ENCODE peak calls at places on chromosomes 1 and 21, in six cellular contexts. K is psoas muscle, S is A673, V is bronchial epithelial cell, F is dorsolateral prefrontal cortex, X is breast epithelium. C is an unnamed sample.

GRCh38 chr1:192476802-192477298 is 98.7 kb upstream of the RGS1 start:
- DNase-seq in K (no peak), S (peak), V (peak), F (peak), X (no peak), C (no peak)

GRCh38 chr1:67847466-67847865 is 14.2 kb upstream of the GNG12 start:
- DNase-seq in K (no peak), S (no peak), V (peak), F (no peak), X (no peak), C (no peak)

GRCh38 chr1:184387871-184388670 is 1.2 kb downstream of the C1orf21 start:
- DNase-seq in K (no peak), S (peak), V (peak), F (peak), X (peak), C (no peak)

GRCh38 chr21:42578034-42578433 is 64.4 kb downstream of the SLC37A1 start:
- DNase-seq in K (no peak), S (no peak), V (no peak), F (no peak), X (no peak), C (no peak)

GRCh38 chr1:229582011-229582694 is 23.6 kb upstream of the ABCB10 start:
- DNase-seq in K (peak), S (no peak), V (peak), F (peak), X (peak), C (no peak)

GRCh38 chr1:151720974-151721787 is at the start of gene RIIAD1:
- DNase-seq in K (no peak), S (peak), V (no peak), F (no peak), X (no peak), C (no peak)

GRCh38 chr1:52552236-52552504 is 722 bp downstream of the TUT4 start:
- DNase-seq in K (peak), S (peak), V (peak), F (peak), X (peak), C (peak)

GRCh38 chr1:111507411-111508201 is 4.2 kb upstream of the ADORA3 start:
- DNase-seq in K (peak), S (no peak), V (peak), F (no peak), X (peak), C (peak)

GRCh38 chr1:165893507-165893906 is 66.1 kb downstream of the UCK2 start:
- DNase-seq in K (no peak), S (no peak), V (peak), F (no peak), X (no peak), C (no peak)

GRCh38 chr1:112991721-112992120 is 35.7 kb upstream of the SLC16A1 start:
- DNase-seq in K (no peak), S (peak), V (peak), F (no peak), X (no peak), C (no peak)

GRCh38 chr1:3910769-3911520 is 10.9 kb upstream of the C1orf174 start:
- DNase-seq in K (peak), S (peak), V (peak), F (peak), X (peak), C (peak)

GRCh38 chr1:213987422-213987875 is 324 bp upstream of the PROX1 start:
- DNase-seq in K (peak), S (no peak), V (no peak), F (peak), X (no peak), C (no peak)

GRCh38 chr1:183165456-183165855 is 20.6 kb upstream of the LAMC2 start:
- DNase-seq in K (no peak), S (peak), V (peak), F (no peak), X (no peak), C (no peak)

GRCh38 chr1:177514207-177514606 is 343.4 kb downstream of the BRINP2 start:
- DNase-seq in K (no peak), S (no peak), V (no peak), F (no peak), X (no peak), C (no peak)

GRCh38 chr1:10267319-10267718 is 56.9 kb downstream of the KIF1B start:
- DNase-seq in K (no peak), S (no peak), V (no peak), F (no peak), X (no peak), C (no peak)

GRCh38 chr21:42559326-42559725 is 45.7 kb downstream of the SLC37A1 start:
- DNase-seq in K (no peak), S (no peak), V (no peak), F (no peak), X (no peak), C (no peak)

GRCh38 chr1:44653107-44653964 is 20.9 kb downstream of the TMEM53 start:
- DNase-seq in K (no peak), S (no peak), V (no peak), F (no peak), X (no peak), C (no peak)
- TF ChIP-seq CTCF in K (no peak), S (no peak), V (no peak), F (no peak), X (no peak), C (no peak)

DNA sequence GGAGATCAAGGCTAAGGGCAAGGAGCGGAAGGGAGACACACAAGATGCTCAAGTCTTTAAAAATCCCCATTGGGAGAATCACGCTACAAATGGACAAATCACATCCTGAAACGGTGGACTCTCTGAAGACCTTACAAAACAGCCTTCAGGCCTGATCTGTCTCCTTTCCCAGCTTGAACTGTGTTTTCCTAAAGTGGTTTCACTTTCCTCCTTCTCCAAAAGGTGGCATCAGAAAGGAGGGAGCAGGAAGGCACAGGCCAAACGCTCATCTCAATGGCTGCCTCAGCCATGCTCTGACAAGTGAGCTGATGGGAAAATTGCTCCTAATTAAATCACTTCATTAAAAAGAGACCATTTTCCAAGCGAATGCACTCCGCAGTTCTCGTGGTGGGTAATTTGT is 47.7 kb downstream of the UTP25 start:
- DNase-seq in K (no peak), S (peak), V (peak), F (no peak), X (no peak), C (no peak)
- TF ChIP-seq CTCF in K (no peak), S (peak), V (peak), F (peak), X (no peak), C (peak)

GRCh38 chr1:100759188-100759587 is 39.6 kb downstream of the VCAM1 start:
- DNase-seq in K (no peak), S (no peak), V (no peak), F (no peak), X (no peak), C (no peak)
- TF ChIP-seq CTCF in K (no peak), S (no peak), V (no peak), F (no peak), X (no peak), C (no peak)

GRCh38 chr1:46247433-46248121 is at the start of gene RAD54L:
- DNase-seq in K (peak), S (peak), V (peak), F (peak), X (peak), C (peak)

GRCh38 chr1:46246548-46247432 is 773 bp upstream of the RAD54L start:
- DNase-seq in K (peak), S (peak), V (no peak), F (peak), X (no peak), C (no peak)

GRCh38 chr1:46242918-46243317 is 4.6 kb upstream of the RAD54L start:
- DNase-seq in K (no peak), S (no peak), V (no peak), F (no peak), X (no peak), C (no peak)

GRCh38 chr1:46248122-46248920 is 758 bp downstream of the RAD54L start:
- DNase-seq in K (peak), S (peak), V (peak), F (no peak), X (no peak), C (no peak)

DNA sequence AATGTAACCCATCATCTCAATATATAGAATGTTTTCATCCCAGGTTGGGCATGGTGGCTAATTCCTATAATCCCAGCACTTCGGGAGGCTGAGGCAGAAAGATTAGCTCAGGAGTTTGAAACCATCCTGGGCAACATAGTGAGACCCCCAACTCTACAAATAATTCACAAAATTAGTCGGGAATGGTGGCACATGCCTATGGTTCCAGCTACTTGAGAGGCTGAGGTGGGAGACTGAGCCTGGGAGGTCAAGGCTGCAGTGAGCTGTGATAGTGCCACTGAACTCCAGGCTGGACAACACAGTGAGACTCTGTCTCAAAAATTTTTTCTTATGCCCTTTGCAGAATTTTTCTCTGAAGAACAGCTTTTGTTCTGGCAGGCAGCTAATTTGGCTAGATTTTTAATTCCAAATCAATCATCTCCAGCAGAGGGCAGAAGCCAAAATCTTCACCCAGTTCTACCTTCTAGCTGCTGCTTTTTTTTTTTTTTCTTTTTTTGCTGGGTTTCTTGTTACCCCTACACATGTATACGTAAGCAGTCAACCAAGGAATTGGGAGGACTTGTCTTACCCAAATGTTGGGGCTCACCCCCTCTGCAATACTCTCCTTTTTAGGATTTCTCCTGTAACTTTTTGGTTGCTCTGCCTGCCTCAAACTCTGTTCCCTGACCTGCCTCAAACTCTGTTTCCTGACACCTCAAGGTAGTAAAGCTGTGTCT is 2.7 kb upstream of the RAD54L start:
- DNase-seq in K (no peak), S (peak), V (peak), F (no peak), X (no peak), C (no peak)
- TF ChIP-seq CTCF in K (peak), S (peak), V (peak), F (peak), X (no peak), C (peak)

GRCh38 chr1:180211860-180212229 is 18.2 kb upstream of the LHX4 start:
- DNase-seq in K (no peak), S (no peak), V (peak), F (no peak), X (no peak), C (no peak)

GRCh38 chr1:180215856-180216625 is 14.0 kb upstream of the LHX4 start:
- DNase-seq in K (no peak), S (no peak), V (no peak), F (no peak), X (no peak), C (no peak)

GRCh38 chr1:180211156-180211859 is 18.8 kb upstream of the LHX4 start:
- DNase-seq in K (no peak), S (no peak), V (no peak), F (no peak), X (no peak), C (no peak)

GRCh38 chr1:180217021-180217420 is 13.0 kb upstream of the LHX4 start:
- DNase-seq in K (no peak), S (no peak), V (no peak), F (no peak), X (no peak), C (no peak)

GRCh38 chr1:180213401-180214177 is 16.5 kb upstream of the LHX4 start:
- DNase-seq in K (no peak), S (peak), V (no peak), F (no peak), X (no peak), C (no peak)
- TF ChIP-seq CTCF in K (no peak), S (peak), V (no peak), F (no peak), X (no peak), C (no peak)

DNA sequence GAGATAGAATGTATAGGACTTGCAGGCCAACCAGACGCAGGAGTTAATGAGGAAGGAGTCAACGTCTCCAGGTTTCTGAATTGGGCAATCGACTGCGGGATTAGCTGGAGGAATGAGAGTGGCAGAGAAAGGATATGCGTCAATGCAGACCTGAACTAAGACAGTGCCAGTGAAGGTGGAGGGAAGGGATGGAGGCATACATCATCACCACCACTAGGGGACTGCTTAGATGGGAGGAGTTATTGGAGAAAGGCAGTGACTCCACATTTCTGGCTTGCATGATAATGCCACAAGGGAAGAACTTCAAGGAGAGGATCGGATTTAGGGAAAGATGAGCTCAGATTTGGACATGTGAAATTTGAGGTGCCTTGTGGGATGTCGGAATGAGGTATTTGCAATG is 17.4 kb downstream of the VASH2 start:
- DNase-seq in K (no peak), S (peak), V (peak), F (no peak), X (no peak), C (no peak)
- TF ChIP-seq CTCF in K (peak), S (peak), V (peak), F (peak), X (no peak), C (peak)

DNA sequence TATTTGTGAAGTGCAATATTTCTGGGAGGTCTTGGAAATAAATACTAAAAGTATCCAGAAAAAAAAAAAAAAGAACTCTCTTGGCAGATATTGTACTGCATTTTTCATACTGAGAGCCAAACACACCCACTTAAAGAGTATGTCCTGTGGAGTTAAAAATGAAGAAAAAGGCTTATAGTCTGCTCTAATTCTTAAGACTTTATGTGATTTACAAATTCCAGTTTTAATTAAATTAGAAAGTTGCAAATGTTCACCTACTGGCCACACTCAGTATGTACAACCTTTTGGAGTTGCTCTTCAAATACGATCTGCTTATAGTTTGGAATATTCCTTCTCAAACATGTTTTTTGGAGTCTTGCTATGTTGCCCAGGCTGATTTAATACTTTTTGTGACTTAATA is 107.6 kb downstream of the LEPR start:
- DNase-seq in K (no peak), S (no peak), V (no peak), F (no peak), X (no peak), C (no peak)
- TF ChIP-seq CTCF in K (peak), S (peak), V (peak), F (peak), X (no peak), C (peak)

DNA sequence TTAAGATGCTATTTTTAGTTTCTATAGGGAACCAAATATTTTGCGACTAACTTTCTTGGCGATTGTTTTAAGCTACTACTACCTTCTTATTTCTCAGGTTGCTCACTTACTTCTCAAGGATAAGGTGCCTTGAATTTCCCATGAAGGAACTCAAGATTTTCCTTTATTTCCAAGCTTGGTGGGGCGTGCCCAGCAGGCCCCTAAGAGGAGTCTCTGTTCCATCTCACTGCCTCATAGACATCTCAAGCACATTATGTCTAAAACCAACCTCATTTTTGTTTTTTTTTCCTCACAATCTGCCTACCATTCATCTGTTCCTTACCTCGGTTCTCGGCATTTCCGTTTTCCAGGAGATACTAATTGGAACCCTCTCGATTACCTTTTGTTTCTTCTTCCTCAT is 421.9 kb downstream of the DISC1 start:
- DNase-seq in K (no peak), S (no peak), V (no peak), F (no peak), X (no peak), C (no peak)
- TF ChIP-seq CTCF in K (no peak), S (no peak), V (no peak), F (no peak), X (no peak), C (no peak)

GRCh38 chr1:58251415-58252073 is 295.0 kb downstream of the OMA1 start:
- DNase-seq in K (no peak), S (peak), V (no peak), F (no peak), X (no peak), C (no peak)
- TF ChIP-seq CTCF in K (no peak), S (peak), V (no peak), F (no peak), X (no peak), C (peak)

C was measured in progenitor cell of endocrine pancreas.